ENCODE peak calls at places on chromosomes 7 and 10, in ten cellular contexts. K, G, H, E, U, D, O, W, B and J are unnamed samples.
A peak's percentile ranks its signal among the peaks of the same experiment; 100 is the strongest.

GRCh38 chr10:35574924-35575352 is 30.2 kb upstream of the GJD4 start:
- DNase-seq in K (peak; percentile 56), G (no peak), H (no peak), E (no peak), U (no peak), D (no peak), O (no peak), W (no peak), B (peak; percentile 85), J (no peak)

GRCh38 chr10:774223-774622 is 84.8 kb upstream of the DIP2C start:
- DNase-seq in K (no peak), G (no peak), H (peak; percentile 10), E (no peak), U (no peak), D (no peak), O (no peak), W (no peak), B (no peak), J (no peak)

GRCh38 chr10:12910835-12911234 is 90.7 kb downstream of the CCDC3 start:
- DNase-seq in K (no peak), G (no peak), H (no peak), E (no peak), U (no peak), D (no peak), O (no peak), W (no peak), B (no peak), J (no peak)

GRCh38 chr10:80487791-80488538 is 33.9 kb downstream of the TSPAN14 start:
- DNase-seq in K (no peak), G (no peak), H (peak; percentile 39), E (peak; percentile 83), U (no peak), D (no peak), O (no peak), W (no peak), B (no peak), J (no peak)

GRCh38 chr10:3996697-3997096 is 211.7 kb upstream of the KLF6 start:
- DNase-seq in K (no peak), G (no peak), H (no peak), E (no peak), U (no peak), D (no peak), O (no peak), W (no peak), B (no peak), J (no peak)

GRCh38 chr7:500521-501420 is 18.9 kb downstream of the PDGFA start:
- DNase-seq in K (no peak), G (no peak), H (no peak), E (peak; percentile 37), U (no peak), D (no peak), O (no peak), W (no peak), B (no peak), J (no peak)

GRCh38 chr7:47937065-47937687 is 11.1 kb downstream of the PKD1L1 start:
- DNase-seq in K (no peak), G (no peak), H (no peak), E (no peak), U (no peak), D (no peak), O (peak; percentile 80), W (no peak), B (no peak), J (no peak)

GRCh38 chr10:79286318-79286951 is 60.8 kb upstream of the PPIF start:
- DNase-seq in K (no peak), G (no peak), H (peak; percentile 79), E (peak; percentile 93), U (no peak), D (no peak), O (peak; percentile 94), W (peak; percentile 60), B (no peak), J (no peak)

GRCh38 chr7:129295015-129295423 is 70.2 kb downstream of the AHCYL2 start:
- DNase-seq in K (no peak), G (peak; percentile 52), H (no peak), E (no peak), U (no peak), D (no peak), O (no peak), W (peak; percentile 22), B (peak; percentile 67), J (no peak)

GRCh38 chr10:69697006-69697405 is 67.0 kb downstream of the FAM241B start:
- DNase-seq in K (no peak), G (no peak), H (no peak), E (no peak), U (no peak), D (no peak), O (no peak), W (no peak), B (no peak), J (no peak)

GRCh38 chr10:69692891-69693290 is 62.8 kb downstream of the FAM241B start:
- DNase-seq in K (no peak), G (no peak), H (no peak), E (no peak), U (no peak), D (no peak), O (no peak), W (no peak), B (no peak), J (no peak)

GRCh38 chr10:69693886-69694285 is 63.8 kb downstream of the FAM241B start:
- DNase-seq in K (no peak), G (no peak), H (no peak), E (no peak), U (no peak), D (no peak), O (no peak), W (no peak), B (no peak), J (no peak)

GRCh38 chr10:69696073-69696731 is 66.2 kb downstream of the FAM241B start:
- DNase-seq in K (peak; percentile 69), G (peak; percentile 75), H (no peak), E (no peak), U (no peak), D (peak; percentile 62), O (no peak), W (peak; percentile 68), B (peak; percentile 73), J (no peak)
- TF ChIP-seq CTCF in K (peak; percentile 73), G (peak; percentile 66), H (peak; percentile 44), E (peak; percentile 25), U (peak; percentile 80), D (peak; percentile 71), O (peak; percentile 23), W (peak; percentile 27), B (peak; percentile 73), J (peak; percentile 56)

DNA sequence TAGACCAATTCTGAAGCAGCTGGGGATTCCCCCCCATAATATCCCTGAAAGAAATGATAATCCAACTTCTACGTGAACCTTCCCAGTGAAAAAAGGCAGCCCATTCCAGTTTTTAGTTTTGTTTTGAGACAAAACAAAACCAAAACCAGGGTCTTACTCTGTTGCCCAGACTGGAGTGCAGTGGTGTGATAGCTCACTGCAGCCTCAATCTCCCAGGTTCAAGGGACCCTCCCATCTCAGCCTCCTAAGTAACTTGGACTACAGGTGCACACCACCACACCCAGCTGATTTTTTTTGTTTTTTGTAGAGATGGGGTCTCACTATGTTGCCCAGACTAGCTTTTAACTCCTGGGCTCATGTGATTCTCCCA is 12.5 kb upstream of the ARPC1A start:
- DNase-seq in K (no peak), G (no peak), H (no peak), E (no peak), U (no peak), D (no peak), O (no peak), W (no peak), B (no peak), J (no peak)
- TF ChIP-seq CTCF in K (no peak), G (no peak), H (peak; percentile 21), E (no peak), U (peak; percentile 15), D (no peak), O (peak; percentile 57), W (peak; percentile 55), B (no peak), J (no peak)

GRCh38 chr7:155395176-155395797 is 62.6 kb upstream of the EN2 start:
- DNase-seq in K (no peak), G (no peak), H (no peak), E (peak; percentile 23), U (no peak), D (no peak), O (no peak), W (no peak), B (no peak), J (no peak)

GRCh38 chr7:155399577-155399976 is 58.4 kb upstream of the EN2 start:
- DNase-seq in K (no peak), G (no peak), H (no peak), E (peak; percentile 38), U (no peak), D (no peak), O (no peak), W (no peak), B (no peak), J (no peak)

GRCh38 chr7:155401884-155402283 is 56.0 kb upstream of the EN2 start:
- DNase-seq in K (no peak), G (no peak), H (no peak), E (no peak), U (no peak), D (no peak), O (no peak), W (no peak), B (no peak), J (no peak)

GRCh38 chr7:155396661-155397060 is 61.3 kb upstream of the EN2 start:
- DNase-seq in K (no peak), G (no peak), H (no peak), E (no peak), U (no peak), D (no peak), O (no peak), W (no peak), B (no peak), J (no peak)

DNA sequence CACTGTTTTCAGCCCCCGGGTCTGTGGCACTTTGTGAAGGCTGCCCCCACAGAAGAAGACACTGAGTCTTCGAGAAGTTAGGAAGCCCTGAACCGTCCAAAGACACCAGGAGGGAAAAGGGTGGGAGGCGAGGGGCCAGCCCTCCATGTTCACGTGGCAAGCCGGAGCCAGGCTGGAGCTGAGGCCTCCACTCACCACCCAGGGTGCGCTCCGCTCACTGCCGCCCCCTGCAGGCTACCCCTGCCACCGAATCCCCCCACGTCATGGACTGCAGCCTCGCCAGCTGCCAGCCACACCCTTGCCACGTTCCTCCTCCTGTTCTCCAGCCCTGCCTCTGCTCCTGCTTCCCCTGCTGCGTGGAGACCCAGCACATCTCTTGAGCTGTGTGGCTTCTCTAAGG is 59.0 kb upstream of the EN2 start:
- DNase-seq in K (no peak), G (no peak), H (no peak), E (peak; percentile 47), U (no peak), D (no peak), O (no peak), W (no peak), B (no peak), J (no peak)
- TF ChIP-seq CTCF in K (no peak), G (no peak), H (no peak), E (no peak), U (peak; percentile 51), D (no peak), O (no peak), W (no peak), B (no peak), J (no peak)

DNA sequence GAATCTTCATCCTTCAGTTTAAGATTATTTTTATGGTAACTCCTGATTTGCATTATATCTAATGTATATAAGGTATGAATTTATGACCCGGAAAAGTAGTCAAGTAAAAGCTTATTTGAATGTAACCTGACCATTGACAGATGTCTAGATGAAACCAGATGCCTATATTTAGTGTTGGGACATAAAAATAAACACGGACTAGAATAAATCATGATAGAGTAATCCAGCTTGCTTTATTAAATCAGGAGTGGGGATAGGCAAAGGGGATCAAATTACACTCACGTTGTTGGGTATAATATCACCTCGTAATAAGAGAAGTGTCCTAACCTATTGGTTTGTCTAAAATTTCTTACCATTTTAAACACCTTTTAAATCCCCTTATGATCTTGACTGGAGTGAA is 244.6 kb downstream of the AGMO start:
- DNase-seq in K (no peak), G (no peak), H (no peak), E (no peak), U (no peak), D (no peak), O (no peak), W (no peak), B (no peak), J (no peak)
- TF ChIP-seq CTCF in K (no peak), G (no peak), H (no peak), E (no peak), U (no peak), D (no peak), O (no peak), W (no peak), B (no peak), J (no peak)